ENCODE peak calls at places on chromosomes 13 and 19, in five cellular contexts. Z is ascending aorta, M is AG09309, P is cardiac fibroblast, S is bronchial epithelial cell. C is an unnamed sample.

GRCh38 chr13:52411629-52412028 is 5.7 kb upstream of the THSD1 start:
- DNase-seq in Z (no peak), M (peak; percentile 57), P (peak; percentile 71), S (peak; percentile 100), C (peak; percentile 53)

GRCh38 chr13:111039735-111040134 is 75.4 kb upstream of the ARHGEF7 start:
- DNase-seq in Z (no peak), M (no peak), P (no peak), S (no peak), C (no peak)

GRCh38 chr19:7873304-7874079 is 698 bp downstream of the PRR36 start:
- DNase-seq in Z (no peak), M (no peak), P (no peak), S (no peak), C (no peak)

GRCh38 chr13:23790591-23791170 is 98.5 kb downstream of the MIPEP start:
- DNase-seq in Z (no peak), M (peak; percentile 91), P (peak; percentile 97), S (no peak), C (peak; percentile 95)

GRCh38 chr19:55688422-55689218 is 13.6 kb downstream of the EPN1 start:
- DNase-seq in Z (no peak), M (no peak), P (no peak), S (no peak), C (no peak)

GRCh38 chr13:28753208-28753892 is 34.6 kb upstream of the SLC46A3 start:
- DNase-seq in Z (peak; percentile 86), M (peak; percentile 89), P (peak; percentile 96), S (peak; percentile 91), C (peak; percentile 93)

GRCh38 chr19:7986321-7987083 is 18.9 kb downstream of the ELAVL1 start:
- DNase-seq in Z (no peak), M (peak; percentile 7), P (peak; percentile 83), S (peak; percentile 83), C (peak; percentile 78)

GRCh38 chr13:80215368-80215767 is 125.6 kb downstream of the SPRY2 start:
- DNase-seq in Z (no peak), M (no peak), P (peak; percentile 66), S (peak; percentile 79), C (peak; percentile 86)

GRCh38 chr19:18636183-18636968 is 452 bp upstream of the KLHL26 start:
- DNase-seq in Z (peak; percentile 99), M (peak; percentile 59), P (peak; percentile 95), S (peak; percentile 89), C (peak; percentile 96)

GRCh38 chr19:21197589-21198295 is 55.9 kb downstream of the ZNF431 start:
- DNase-seq in Z (no peak), M (no peak), P (no peak), S (no peak), C (peak; percentile 26)

GRCh38 chr13:66886248-66886647 is 343.9 kb downstream of the PCDH9 start:
- DNase-seq in Z (no peak), M (no peak), P (no peak), S (no peak), C (no peak)

GRCh38 chr13:88031980-88032562 is 360.9 kb downstream of the SLITRK5 start:
- DNase-seq in Z (no peak), M (no peak), P (peak; percentile 0), S (peak; percentile 80), C (peak; percentile 34)

GRCh38 chr19:7366701-7367420 is 18.1 kb downstream of the ARHGEF18 start:
- DNase-seq in Z (no peak), M (no peak), P (peak; percentile 72), S (peak; percentile 46), C (peak; percentile 50)

GRCh38 chr13:20901668-20902437 is 693 bp downstream of the XPO4 start:
- DNase-seq in Z (no peak), M (no peak), P (peak; percentile 40), S (peak; percentile 28), C (peak; percentile 50)

GRCh38 chr13:95212962-95213850 is 88.0 kb downstream of the ABCC4 start:
- DNase-seq in Z (no peak), M (no peak), P (no peak), S (no peak), C (no peak)

GRCh38 chr13:36815069-36815468 is 4.0 kb upstream of the RFXAP start:
- DNase-seq in Z (no peak), M (no peak), P (peak; percentile 22), S (peak; percentile 7), C (no peak)
- TF ChIP-seq CTCF in Z (peak; percentile 8), M (peak; percentile 33), P (peak; percentile 49), S (peak; percentile 20), C (peak; percentile 42)

DNA sequence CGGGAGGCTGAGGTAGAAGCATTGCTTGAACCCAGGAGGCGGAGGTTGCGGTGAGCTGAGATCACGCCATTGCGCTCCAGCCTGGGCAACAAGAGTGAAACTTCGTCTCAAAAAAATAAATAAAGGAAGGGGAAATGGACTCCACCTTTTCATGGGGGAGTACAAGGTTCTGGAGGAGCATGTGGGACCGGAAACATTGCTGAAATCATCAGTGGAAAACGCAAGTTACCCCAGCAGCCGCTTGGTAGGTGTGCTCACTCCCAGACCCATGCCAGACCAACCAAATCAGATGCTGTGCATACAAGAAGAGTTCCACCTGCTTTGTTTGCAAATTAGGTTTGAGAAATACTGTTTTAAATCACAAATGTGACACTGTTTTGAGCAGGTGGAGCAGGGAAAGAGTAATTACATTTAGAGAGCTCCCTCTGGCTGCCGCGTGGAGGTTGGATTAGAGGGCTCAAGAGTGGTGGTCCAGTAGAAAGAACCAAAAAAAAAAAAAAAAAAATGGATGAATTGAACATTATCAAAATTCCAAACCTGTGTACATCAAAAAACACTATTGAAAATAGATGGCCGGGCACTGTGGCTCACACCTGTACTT is 4.9 kb downstream of the ERICH4 start:
- DNase-seq in Z (no peak), M (no peak), P (no peak), S (no peak), C (no peak)
- H3K4me3 ChIP-seq in Z (no peak overlapping the region), M (no peak overlapping the region), P (no peak overlapping the region), S (no peak overlapping the region), C (no peak overlapping the region)

GRCh38 chr19:17090501-17091074 is 15.0 kb downstream of the MYO9B start:
- DNase-seq in Z (no peak), M (no peak), P (peak; percentile 83), S (peak; percentile 24), C (no peak)
- TF ChIP-seq CTCF in Z (no peak), M (no peak), P (no peak), S (no peak), C (no peak)

GRCh38 chr19:29680447-29680846 is 15.2 kb downstream of the PLEKHF1 start:
- DNase-seq in Z (peak; percentile 77), M (no peak), P (no peak), S (no peak), C (no peak)
- H3K4me3 ChIP-seq in Z (no peak overlapping the region), M (no peak overlapping the region), P (no peak overlapping the region), S (no peak overlapping the region), C (no peak overlapping the region)

DNA sequence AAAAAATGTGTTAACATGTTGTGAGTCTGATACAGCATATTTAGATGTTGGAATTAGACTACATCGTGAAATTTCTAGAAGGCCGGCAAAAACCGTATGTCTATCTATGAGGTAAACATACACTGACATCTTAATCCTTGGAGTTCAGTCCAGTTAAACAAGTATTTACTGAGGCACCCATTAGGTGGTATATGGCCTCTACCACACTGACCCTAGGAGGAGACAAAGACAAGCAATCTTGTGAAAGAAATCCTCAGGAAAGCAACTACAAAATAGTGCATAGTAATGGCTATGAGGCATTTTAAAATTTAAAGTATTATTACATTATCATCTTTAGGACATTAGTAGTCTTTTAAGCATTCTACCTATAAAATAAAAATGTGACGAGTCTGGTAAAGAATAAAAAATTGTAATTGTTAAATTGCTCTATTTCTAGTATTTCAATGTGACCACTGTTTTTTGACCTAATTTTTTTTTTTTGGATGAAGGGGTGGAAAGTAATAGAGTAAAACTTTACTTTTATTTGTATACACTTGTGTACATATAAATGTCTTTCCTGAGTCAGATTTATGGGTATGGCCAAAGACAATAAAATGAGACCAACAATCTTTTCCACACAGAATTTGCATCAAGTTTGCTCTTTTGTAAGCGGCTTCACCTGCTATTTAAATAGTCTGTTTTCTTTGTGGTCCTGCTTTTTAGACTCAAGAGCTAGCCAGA is 50.5 kb downstream of the KATNAL1 start:
- DNase-seq in Z (no peak), M (peak; percentile 8), P (peak; percentile 9), S (no peak), C (peak; percentile 48)
- TF ChIP-seq CTCF in Z (no peak), M (peak; percentile 30), P (no peak), S (no peak), C (peak; percentile 36)

DNA sequence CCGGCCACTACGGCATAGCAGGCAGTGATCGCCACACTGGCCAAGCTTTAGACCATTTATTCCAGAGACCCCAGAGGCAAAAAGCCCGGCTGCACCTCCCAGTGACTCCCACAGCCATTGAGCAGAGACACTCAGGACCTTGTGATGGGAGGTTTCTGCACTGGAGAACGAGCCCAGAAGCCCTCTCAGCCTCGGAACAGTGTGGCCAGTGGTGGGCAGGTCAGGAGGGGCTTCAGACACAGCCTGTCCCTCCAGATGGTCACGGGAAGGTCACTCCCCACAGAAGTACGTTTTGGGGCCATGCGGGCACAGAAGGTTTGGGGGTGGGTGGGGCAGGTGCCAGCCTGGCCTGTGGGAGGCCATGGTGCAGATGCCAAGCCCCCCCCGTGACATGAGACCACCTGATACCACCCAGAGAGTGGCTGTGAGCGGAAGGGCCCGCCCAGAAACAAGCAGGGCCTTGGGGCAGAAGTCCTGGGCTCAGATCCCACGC is 625 bp upstream of the F10 start:
- DNase-seq in Z (peak; percentile 56), M (no peak), P (no peak), S (no peak), C (no peak)
- H3K4me3 ChIP-seq in Z (peak overlapping the region; percentile 53), M (no peak overlapping the region), P (no peak overlapping the region), S (no peak overlapping the region), C (no peak overlapping the region)

GRCh38 chr13:98481511-98481951 is 95.4 kb downstream of the STK24 start:
- DNase-seq in Z (no peak), M (no peak), P (no peak), S (no peak), C (no peak)

GRCh38 chr13:98483636-98484288 is 93.1 kb downstream of the STK24 start:
- DNase-seq in Z (no peak), M (no peak), P (peak; percentile 32), S (no peak), C (peak; percentile 65)

GRCh38 chr13:98484289-98485219 is 92.4 kb downstream of the STK24 start:
- DNase-seq in Z (peak; percentile 92), M (peak; percentile 90), P (peak; percentile 98), S (peak; percentile 99), C (peak; percentile 95)

GRCh38 chr13:98480915-98481510 is 95.9 kb downstream of the STK24 start:
- DNase-seq in Z (no peak), M (no peak), P (peak; percentile 58), S (no peak), C (peak; percentile 77)

GRCh38 chr13:98482476-98483444 is 94.1 kb downstream of the STK24 start:
- DNase-seq in Z (no peak), M (no peak), P (peak; percentile 76), S (peak; percentile 44), C (peak; percentile 73)
- TF ChIP-seq CTCF in Z (no peak), M (peak; percentile 34), P (no peak), S (peak; percentile 18), C (peak; percentile 44)

GRCh38 chr13:104057851-104058250 is 991.6 kb upstream of the SLC10A2 start:
- DNase-seq in Z (no peak), M (no peak), P (no peak), S (no peak), C (no peak)
- H3K4me3 ChIP-seq in Z (no peak overlapping the region), M (no peak overlapping the region), P (no peak overlapping the region), S (no peak overlapping the region), C (no peak overlapping the region)

C was measured in choroid plexus epithelial cell.